ENCODE peak calls at places on chromosomes 13 and 19, in nine cellular contexts. R is sigmoid colon, Z is omental fat pad, C is AG10803, N is nephron progenitor cell, U is pancreas, T is GM13976, G is kidney, V is body of pancreas. K is an unnamed sample.

GRCh38 chr13:26525528-26525927 is 32.0 kb upstream of the WASF3 start:
- DNase-seq in Z (no peak), G (no peak), V (no peak), N (no peak), C (no peak), T (no peak), R (no peak), U (no peak), K (no peak)

GRCh38 chr19:37334179-37335071 is 36.5 kb upstream of the ZNF527 start:
- DNase-seq in G (peak; percentile 96), N (peak; percentile 86), R (peak; percentile 96), Z (peak; percentile 89), T (peak; percentile 90), V (peak; percentile 90), C (peak; percentile 83), U (peak; percentile 87), K (peak; percentile 89)

GRCh38 chr13:112067121-112067741 is at the start of gene SOX1:
- DNase-seq in T (peak; percentile 29), R (no peak), G (no peak), N (peak; percentile 51), Z (no peak), V (no peak), U (peak; percentile 55), C (no peak), K (no peak)

GRCh38 chr19:30152510-30153291 is 210.7 kb downstream of the URI1 start:
- DNase-seq in V (no peak), N (no peak), G (no peak), Z (no peak), U (no peak), C (no peak), T (no peak), R (no peak), K (no peak)

GRCh38 chr13:85381082-85381481 is 418.1 kb downstream of the SLITRK6 start:
- DNase-seq in T (no peak), G (no peak), N (no peak), R (no peak), Z (no peak), V (no peak), C (no peak), U (no peak), K (no peak)

GRCh38 chr13:110561335-110562033 is at the start of gene RAB20:
- DNase-seq in R (peak; percentile 95), C (peak; percentile 75), T (peak; percentile 91), G (peak; percentile 97), N (peak; percentile 86), V (peak; percentile 91), Z (peak; percentile 48), U (peak; percentile 93), K (peak; percentile 84)

GRCh38 chr19:30733826-30734550 is 361.8 kb downstream of the ZNF536 start:
- DNase-seq in G (no peak), N (peak; percentile 14), R (no peak), T (no peak), Z (no peak), U (no peak), V (no peak), C (no peak), K (no peak)

GRCh38 chr13:92821324-92821723 is 405.3 kb upstream of the GPC6 start:
- DNase-seq in G (no peak), C (no peak), R (no peak), N (no peak), Z (no peak), V (no peak), T (no peak), U (no peak), K (no peak)

GRCh38 chr19:17915940-17916593 is 16.7 kb upstream of the CCDC124 start:
- DNase-seq in U (no peak), V (no peak), C (no peak), Z (no peak), G (no peak), R (no peak), T (no peak), N (no peak), K (no peak)

GRCh38 chr19:10043286-10043927 is 30.1 kb downstream of the RDH8 start:
- DNase-seq in G (no peak), R (no peak), U (no peak), N (no peak), C (peak; percentile 39), T (no peak), Z (no peak), V (no peak), K (no peak)

GRCh38 chr13:69704311-69704710 is 403.3 kb upstream of the ATXN8OS start:
- DNase-seq in R (no peak), V (no peak), Z (no peak), G (no peak), T (no peak), C (no peak), U (no peak), N (no peak), K (no peak)

DNA sequence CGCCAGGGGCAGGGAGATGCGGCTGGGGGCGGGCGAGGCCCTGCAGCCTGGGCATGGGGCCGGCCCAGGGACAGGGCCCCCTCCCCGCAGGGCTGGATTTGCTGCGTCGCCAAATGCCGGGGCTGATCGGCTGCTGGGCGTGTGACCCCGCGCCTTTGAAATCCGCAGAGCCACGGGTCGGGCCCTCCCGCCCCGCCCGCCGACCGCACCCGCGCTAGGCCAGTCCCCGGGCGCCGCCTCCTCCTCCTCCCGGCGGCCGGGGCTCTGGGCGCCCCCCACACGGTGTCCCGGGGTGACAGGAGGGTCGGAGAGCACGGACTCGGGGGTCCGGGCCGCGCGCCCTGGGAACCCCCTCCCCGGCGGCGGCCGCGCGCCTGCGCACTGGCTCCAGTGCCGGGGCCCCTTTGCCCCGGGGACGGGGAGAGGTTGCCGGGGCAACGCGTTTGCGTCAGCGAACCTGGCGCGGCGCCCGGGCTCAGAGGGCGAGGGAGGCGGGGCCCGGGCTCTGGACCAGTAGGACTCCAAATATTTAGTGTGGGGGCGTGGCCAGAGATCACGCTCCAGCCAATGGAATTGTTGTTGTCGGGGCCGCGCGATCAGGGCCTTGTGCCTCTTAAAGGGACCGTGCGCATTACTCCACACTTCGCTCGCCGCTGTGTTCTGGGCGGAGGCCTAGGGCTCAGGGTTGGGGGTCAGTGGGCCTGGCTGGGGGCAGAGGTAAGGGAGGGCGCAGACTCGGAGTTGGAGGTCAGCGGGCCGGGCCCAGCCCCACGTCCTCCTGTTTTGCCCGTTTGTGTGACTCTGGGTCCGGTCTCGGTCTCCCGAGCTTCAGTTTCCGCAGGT is 10.3 kb upstream of the MKNK2 start:
- DNase-seq in C (peak; percentile 97), T (peak; percentile 99), V (peak; percentile 100), N (peak; percentile 99), Z (peak; percentile 100), R (peak; percentile 100), G (peak; percentile 99), U (peak; percentile 100), K (peak; percentile 99)
- TF ChIP-seq CTCF in C (no peak), T (no peak), V (no peak), N (no peak), Z (no peak), R (no peak), G (no peak), U (no peak), K (no peak)

GRCh38 chr13:67314405-67314804 is 84.3 kb upstream of the PCDH9 start:
- DNase-seq in V (no peak), U (no peak), C (no peak), G (no peak), Z (no peak), T (no peak), N (no peak), R (no peak), K (no peak)

GRCh38 chr13:67318398-67318797 is 88.3 kb upstream of the PCDH9 start:
- DNase-seq in U (no peak), V (no peak), R (no peak), T (no peak), Z (no peak), C (no peak), N (no peak), G (no peak), K (no peak)
- TF ChIP-seq CTCF in U (no peak), V (no peak), R (no peak), T (no peak), Z (no peak), C (no peak), N (no peak), G (no peak), K (no peak)

GRCh38 chr19:57829316-57829715 is 783 bp upstream of the ZNF587B start:
- DNase-seq in N (no peak), G (no peak), V (no peak), R (no peak), U (no peak), C (no peak), Z (no peak), T (no peak), K (no peak)

GRCh38 chr19:57825501-57825900 is 4.6 kb upstream of the ZNF587B start:
- DNase-seq in Z (no peak), U (no peak), R (no peak), V (no peak), T (no peak), N (no peak), G (no peak), C (no peak), K (no peak)

GRCh38 chr19:57830071-57830602 is at the start of gene ZNF587B:
- DNase-seq in V (peak; percentile 59), C (no peak), T (no peak), U (peak; percentile 61), G (peak; percentile 85), N (peak; percentile 88), Z (peak; percentile 60), R (peak; percentile 75), K (peak; percentile 62)
- TF ChIP-seq CTCF in V (no peak), C (peak; percentile 20), T (no peak), U (peak; percentile 11), G (peak; percentile 11), N (peak; percentile 37), Z (no peak), R (no peak), K (peak; percentile 38)

GRCh38 chr19:47796785-47797184 is 7.6 kb downstream of the TPRX1 start:
- DNase-seq in R (no peak), G (no peak), C (no peak), V (no peak), U (no peak), Z (no peak), T (no peak), N (no peak), K (no peak)

GRCh38 chr19:47790398-47790814 is 11.9 kb downstream of the SELENOW start:
- DNase-seq in U (peak; percentile 98), C (peak; percentile 56), V (peak; percentile 83), R (peak; percentile 89), G (peak; percentile 88), N (peak; percentile 96), T (peak; percentile 83), Z (peak; percentile 97), K (peak; percentile 47)

GRCh38 chr19:47797996-47798903 is 6.1 kb downstream of the TPRX1 start:
- DNase-seq in N (no peak), Z (no peak), U (no peak), R (no peak), C (no peak), V (no peak), T (no peak), G (no peak), K (no peak)

GRCh38 chr19:47792616-47793015 is 11.7 kb downstream of the TPRX1 start:
- DNase-seq in T (no peak), V (no peak), G (no peak), N (no peak), C (no peak), U (no peak), Z (no peak), R (no peak), K (no peak)

DNA sequence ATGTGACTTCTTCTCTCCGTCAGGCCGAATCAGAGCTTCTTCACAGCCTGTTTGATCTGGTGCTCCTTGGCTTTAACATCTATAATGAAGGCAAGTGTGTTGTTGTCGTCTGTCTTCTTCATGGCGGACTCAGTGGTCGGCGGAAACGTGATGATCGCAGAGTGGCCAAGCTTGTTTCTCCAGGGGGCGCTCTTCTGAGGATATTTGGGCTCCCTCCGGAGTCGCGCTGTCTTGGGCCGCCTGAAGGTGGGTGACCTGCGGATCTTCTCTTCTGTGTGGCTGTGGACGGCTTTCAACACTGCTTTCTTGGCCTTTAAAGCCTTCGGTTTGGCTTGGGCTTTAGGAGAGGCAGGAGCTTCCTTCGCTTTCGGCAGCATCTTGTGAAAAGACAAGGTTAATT is 9.8 kb downstream of the TPRX1 start:
- DNase-seq in V (no peak), Z (no peak), T (no peak), G (no peak), C (no peak), N (no peak), U (no peak), R (no peak), K (no peak)
- TF ChIP-seq CTCF in V (no peak), Z (no peak), T (no peak), G (no peak), C (no peak), N (no peak), U (no peak), R (no peak), K (no peak)

K was measured in breast epithelium.